ENCODE peak calls at places on chromosomes 6 and 20, in four cellular contexts. P, X, C and V are unnamed samples.
A peak's percentile ranks its signal among the peaks of the same experiment; 100 is the strongest.

GRCh38 chr6:74167951-74168350 is 471.9 kb downstream of the CD109 start:
- DNase-seq in P (no peak), X (no peak), C (no peak), V (peak; percentile 48)

GRCh38 chr6:83518946-83519489 is 6.7 kb downstream of the PRSS35 start:
- DNase-seq in C (no peak), X (no peak), P (no peak), V (peak; percentile 54)

GRCh38 chr20:23490817-23491216 is at the start of gene CST8:
- DNase-seq in C (no peak), X (no peak), P (no peak), V (no peak)

GRCh38 chr6:82775989-82776388 is 289.7 kb downstream of the UBE3D start:
- DNase-seq in X (no peak), C (no peak), P (no peak), V (no peak)

GRCh38 chr6:133621751-133622150 is 267.2 kb upstream of the TCF21 start:
- DNase-seq in X (no peak), C (no peak), P (no peak), V (peak; percentile 50)

GRCh38 chr6:75755704-75756103 is 6.7 kb downstream of the MYO6 start:
- DNase-seq in C (no peak), P (no peak), X (no peak), V (peak; percentile 33)

GRCh38 chr6:23547851-23548250 is 578.2 kb upstream of the NRSN1 start:
- DNase-seq in C (no peak), P (no peak), X (no peak), V (peak; percentile 19)

GRCh38 chr6:95084867-95085266 is 492.5 kb upstream of the MANEA start:
- DNase-seq in P (no peak), X (no peak), C (no peak), V (no peak)

GRCh38 chr6:40947876-40948514 is 91.0 kb downstream of the UNC5CL start:
- DNase-seq in C (no peak), P (no peak), X (no peak), V (peak; percentile 68)

GRCh38 chr6:134080171-134080795 is 27.9 kb upstream of the SLC2A12 start:
- DNase-seq in P (no peak), X (no peak), C (no peak), V (no peak)

GRCh38 chr6:70281923-70282902 is 20.7 kb downstream of the COL9A1 start:
- DNase-seq in P (no peak), X (no peak), C (no peak), V (no peak)

GRCh38 chr6:89527634-89528033 is 94.7 kb downstream of the ANKRD6 start:
- DNase-seq in P (no peak), C (no peak), X (no peak), V (no peak)

GRCh38 chr20:17226410-17227198 is at the start of gene PCSK2:
- DNase-seq in C (no peak), P (peak; percentile 24), X (peak; percentile 70), V (peak; percentile 78)

GRCh38 chr6:143063631-143064030 is 2.9 kb downstream of the AIG1 start:
- DNase-seq in P (no peak), C (no peak), X (no peak), V (no peak)

GRCh38 chr20:62739581-62740285 is 31.1 kb downstream of the NTSR1 start:
- DNase-seq in X (peak; percentile 65), P (no peak), C (peak; percentile 63), V (no peak)

GRCh38 chr20:3461911-3462677 is 8.7 kb upstream of the ATRN start:
- DNase-seq in C (no peak), P (no peak), X (no peak), V (no peak)

GRCh38 chr20:41524980-41525613 is 93.1 kb downstream of the CHD6 start:
- DNase-seq in P (peak; percentile 67), C (peak; percentile 70), X (peak; percentile 78), V (peak; percentile 54)

GRCh38 chr20:9581509-9581908 is 67.1 kb downstream of the LAMP5 start:
- DNase-seq in X (no peak), C (no peak), P (no peak), V (no peak)

GRCh38 chr20:57601211-57601570 is 19.0 kb downstream of the ZBP1 start:
- DNase-seq in C (no peak), X (no peak), P (no peak), V (no peak)

GRCh38 chr6:127207591-127208120 is 59.0 kb upstream of the RNF146 start:
- DNase-seq in X (no peak), P (no peak), C (no peak), V (peak; percentile 37)

GRCh38 chr20:49665796-49666195 is 47.9 kb downstream of the B4GALT5 start:
- DNase-seq in C (no peak), P (no peak), X (no peak), V (no peak)

GRCh38 chr6:125823180-125823579 is 32.4 kb downstream of the NCOA7 start:
- DNase-seq in P (no peak), X (no peak), C (no peak), V (no peak)

GRCh38 chr6:91087864-91088263 is 501.0 kb upstream of the MAP3K7 start:
- DNase-seq in P (no peak), C (no peak), X (no peak), V (no peak)

GRCh38 chr20:50189681-50190250 is 864 bp upstream of the CEBPB start:
- DNase-seq in X (peak; percentile 85), C (no peak), P (peak; percentile 65), V (no peak)

GRCh38 chr6:168452685-168453377 is 11.8 kb downstream of the SMOC2 start:
- DNase-seq in P (peak; percentile 41), X (no peak), C (peak; percentile 80), V (no peak)

GRCh38 chr6:5787054-5787720 is 219.5 kb downstream of the NRN1 start:
- DNase-seq in C (no peak), X (no peak), P (no peak), V (no peak)

DNA sequence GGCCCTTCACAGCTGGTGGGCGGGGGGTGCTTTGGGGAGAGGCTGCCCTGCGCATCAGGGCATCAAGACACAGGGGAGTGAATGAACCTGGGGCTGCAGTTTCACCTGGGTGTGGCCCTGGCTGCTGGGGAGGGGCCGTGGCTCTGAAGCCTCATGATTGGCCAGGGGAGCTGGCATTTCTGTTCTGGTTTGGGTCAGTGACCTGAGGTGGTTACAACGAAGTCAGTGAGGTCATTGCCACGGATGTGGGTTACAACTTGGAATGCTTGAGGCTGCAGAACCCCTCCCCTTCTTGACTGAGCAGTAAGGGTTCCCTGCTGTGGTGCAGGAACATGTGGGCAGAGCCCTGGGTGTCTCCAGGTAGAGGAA is 3.0 kb downstream of the TCEA2 start:
- DNase-seq in X (no peak), P (no peak), C (no peak), V (no peak)
- H3K4me1 ChIP-seq in X (peaks cover 33% of the 10 kb centered on the region), P (peaks cover 9% of the 10 kb centered on the region), C (peaks cover 16% of the 10 kb centered on the region), V (peaks cover 15% of the 10 kb centered on the region)

GRCh38 chr20:36820073-36820472 is 46.5 kb upstream of the DSN1 start:
- DNase-seq in X (no peak), P (no peak), C (no peak), V (no peak)
- H3K4me1 ChIP-seq in X (peaks cover 19% of the 10 kb centered on the region), P (peaks cover 9% of the 10 kb centered on the region), C (peaks cover 48% of the 10 kb centered on the region), V (peaks cover 32% of the 10 kb centered on the region)

GRCh38 chr20:44137210-44137781 is 49.7 kb downstream of the JPH2 start:
- DNase-seq in X (no peak), P (peak; percentile 59), C (peak; percentile 83), V (peak; percentile 67)
- H3K4me1 ChIP-seq in X (peaks cover 4% of the 10 kb centered on the region), P (peaks cover 58% of the 10 kb centered on the region), C (peaks cover 40% of the 10 kb centered on the region), V (no peaks in the 10 kb centered on the region)

GRCh38 chr6:150123645-150124044 is 19.2 kb upstream of the PPP1R14C start:
- DNase-seq in X (no peak), P (no peak), C (no peak), V (no peak)
- H3K4me1 ChIP-seq in X (peaks cover 9% of the 10 kb centered on the region), P (no peaks in the 10 kb centered on the region), C (no peaks in the 10 kb centered on the region), V (peaks cover 5% of the 10 kb centered on the region)

GRCh38 chr6:78025501-78025900 is 372.7 kb downstream of the MEI4 start:
- DNase-seq in P (no peak), C (no peak), X (no peak), V (no peak)

DNA sequence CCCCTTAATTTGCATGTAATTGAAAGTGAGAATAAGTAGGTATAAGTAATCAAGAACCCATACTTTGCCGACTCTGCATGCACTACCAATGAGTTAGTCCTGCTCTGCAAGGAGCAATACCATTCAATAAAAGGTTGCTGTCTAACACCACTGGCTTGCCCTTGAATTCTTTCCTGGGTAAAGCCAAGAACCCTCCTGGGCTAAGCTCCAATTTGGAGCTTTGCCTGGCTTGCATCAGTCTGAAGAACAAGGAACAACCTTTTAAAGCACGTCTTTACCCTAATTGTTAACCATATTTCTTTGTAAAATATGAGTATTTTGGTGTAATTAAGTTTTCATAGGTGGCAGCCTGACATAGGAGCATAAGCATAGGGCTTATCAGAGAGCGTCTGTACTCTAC is 367.7 kb downstream of the MEI4 start:
- DNase-seq in P (no peak), X (no peak), C (no peak), V (no peak)
- H3K4me1 ChIP-seq in P (no peaks in the 10 kb centered on the region), X (no peaks in the 10 kb centered on the region), C (no peaks in the 10 kb centered on the region), V (no peaks in the 10 kb centered on the region)

GRCh38 chr6:17931227-17931626 is 56.2 kb downstream of the KIF13A start:
- DNase-seq in P (no peak), C (no peak), X (no peak), V (no peak)
- H3K4me1 ChIP-seq in P (peaks cover 83% of the 10 kb centered on the region), C (peaks cover 62% of the 10 kb centered on the region), X (peaks cover 74% of the 10 kb centered on the region), V (peaks cover 76% of the 10 kb centered on the region)

GRCh38 chr6:45474376-45474775 is 96.6 kb upstream of the SUPT3H start:
- DNase-seq in P (no peak), C (no peak), X (no peak), V (no peak)

GRCh38 chr6:45472383-45472782 is 94.6 kb upstream of the SUPT3H start:
- DNase-seq in X (no peak), C (no peak), P (no peak), V (no peak)

GRCh38 chr6:45476341-45476740 is 98.6 kb upstream of the SUPT3H start:
- DNase-seq in C (no peak), P (no peak), X (no peak), V (no peak)

GRCh38 chr6:45470131-45470738 is 92.5 kb upstream of the SUPT3H start:
- DNase-seq in P (no peak), X (no peak), C (no peak), V (peak; percentile 53)

GRCh38 chr6:45473121-45473967 is 95.6 kb upstream of the SUPT3H start:
- DNase-seq in P (no peak), X (no peak), C (no peak), V (no peak)
- H3K4me1 ChIP-seq in P (peaks cover 10% of the 10 kb centered on the region), X (peaks cover 7% of the 10 kb centered on the region), C (no peaks in the 10 kb centered on the region), V (peaks cover 9% of the 10 kb centered on the region)

GRCh38 chr20:44600758-44601562 is 18.6 kb downstream of the PKIG start:
- DNase-seq in C (peak; percentile 86), X (no peak), P (peak; percentile 53), V (no peak)
- H3K4me1 ChIP-seq in C (peaks cover 72% of the 10 kb centered on the region), X (peaks cover 79% of the 10 kb centered on the region), P (peaks cover 84% of the 10 kb centered on the region), V (peaks cover 60% of the 10 kb centered on the region)

DNA sequence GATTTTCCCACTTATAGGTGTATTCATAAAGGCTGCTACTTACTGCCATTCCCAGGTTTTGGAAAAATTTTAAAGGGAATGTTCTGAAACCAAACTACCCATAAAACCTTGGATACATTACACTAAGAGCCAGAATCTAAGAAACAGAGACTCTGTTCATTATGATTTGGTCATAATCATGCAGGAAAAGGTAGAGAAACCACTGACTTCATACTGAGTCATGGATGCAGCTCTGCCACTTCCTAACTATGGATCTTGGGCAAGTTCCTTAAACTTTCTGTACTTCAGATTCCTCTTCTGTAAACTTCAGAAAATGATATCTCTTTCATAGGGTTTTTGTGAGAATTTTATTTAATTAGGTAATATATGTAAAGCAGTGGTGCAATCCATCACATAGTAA is 20.1 kb downstream of the PLA2G7 start:
- DNase-seq in P (no peak), C (no peak), X (no peak), V (no peak)
- H3K4me1 ChIP-seq in P (no peaks in the 10 kb centered on the region), C (no peaks in the 10 kb centered on the region), X (no peaks in the 10 kb centered on the region), V (no peaks in the 10 kb centered on the region)